ENCODE peak calls at places on chromosomes 6 and 20, in ten cellular contexts. L is B cell; Y is NCI-H2081 treated with DMSO at 0.1 percent for 48 hours; K is effector CD4-positive, alpha-beta T cell; B is PC-3; G is AG20443; S is body of pancreas; A is HS-5; D is DMS153; N is ovary. C is an unnamed sample.

GRCh38 chr20:18052856-18053255 is 4.9 kb downstream of the OVOL2 start:
- DNase-seq in L (no peak), Y (no peak), K (no peak), B (no peak), G (no peak), S (no peak), A (no peak), D (no peak), N (no peak), C (no peak)

GRCh38 chr6:120735641-120736040 is 598.6 kb downstream of the TBC1D32 start:
- DNase-seq in L (no peak), Y (no peak), K (no peak), B (no peak), G (no peak), S (no peak), A (peak), D (no peak), N (no peak), C (no peak)

GRCh38 chr6:144156991-144157390 is 6.7 kb downstream of the STX11 start:
- DNase-seq in L (no peak), Y (no peak), K (no peak), B (no peak), G (no peak), S (no peak), A (no peak), D (no peak), N (no peak), C (no peak)

GRCh38 chr6:38697846-38698245 is 5.1 kb downstream of the GLO1 start:
- DNase-seq in L (no peak), Y (no peak), K (no peak), B (no peak), G (no peak), S (no peak), A (no peak), D (no peak), N (no peak), C (no peak)

GRCh38 chr6:112879920-112880413 is 532.8 kb downstream of the RFPL4B start:
- DNase-seq in L (peak), Y (no peak), K (peak), B (no peak), G (no peak), S (peak), A (no peak), D (no peak), N (no peak), C (no peak)

GRCh38 chr20:32645134-32645533 is 28.6 kb downstream of the C20orf203 start:
- DNase-seq in L (no peak), Y (no peak), K (no peak), B (no peak), G (no peak), S (peak), A (no peak), D (no peak), N (no peak), C (no peak)

GRCh38 chr6:51855310-51856082 is 231.9 kb downstream of the PKHD1 start:
- DNase-seq in L (no peak), Y (no peak), K (no peak), B (peak), G (peak), S (peak), A (peak), D (peak), N (no peak), C (peak)

GRCh38 chr6:24225838-24226237 is 99.8 kb downstream of the NRSN1 start:
- DNase-seq in L (no peak), Y (no peak), K (no peak), B (no peak), G (no peak), S (no peak), A (no peak), D (no peak), N (no peak), C (no peak)

GRCh38 chr6:36934868-36935267 is 19.7 kb upstream of the PI16 start:
- DNase-seq in L (no peak), Y (no peak), K (no peak), B (no peak), G (no peak), S (no peak), A (no peak), D (no peak), N (no peak), C (no peak)

GRCh38 chr6:103122766-103123601 is 1729.5 kb downstream of the GRIK2 start:
- DNase-seq in L (no peak), Y (peak), K (no peak), B (peak), G (peak), S (peak), A (peak), D (peak), N (no peak), C (no peak)

GRCh38 chr6:3229566-3230274 is 2.3 kb upstream of the TUBB2B start:
- DNase-seq in L (peak), Y (peak), K (no peak), B (no peak), G (no peak), S (no peak), A (no peak), D (peak), N (no peak), C (no peak)

GRCh38 chr6:43226192-43226851 is 3.0 kb downstream of the DNPH1 start:
- DNase-seq in L (no peak), Y (no peak), K (no peak), B (no peak), G (no peak), S (no peak), A (no peak), D (no peak), N (no peak), C (no peak)

GRCh38 chr20:47267621-47268020 is 88.9 kb downstream of the ZMYND8 start:
- DNase-seq in L (no peak), Y (no peak), K (no peak), B (no peak), G (no peak), S (no peak), A (no peak), D (no peak), N (no peak), C (no peak)

GRCh38 chr6:7649037-7649810 is 59.2 kb downstream of the SNRNP48 start:
- DNase-seq in L (no peak), Y (no peak), K (no peak), B (no peak), G (no peak), S (no peak), A (no peak), D (no peak), N (no peak), C (no peak)

GRCh38 chr6:35719830-35720733 is 16.8 kb upstream of the ARMC12 start:
- DNase-seq in L (peak), Y (no peak), K (no peak), B (no peak), G (no peak), S (no peak), A (no peak), D (no peak), N (peak), C (no peak)

GRCh38 chr6:16578695-16579094 is 182.6 kb downstream of the ATXN1 start:
- DNase-seq in L (no peak), Y (no peak), K (no peak), B (no peak), G (no peak), S (no peak), A (no peak), D (no peak), N (no peak), C (no peak)

GRCh38 chr6:136710877-136711552 is 81.3 kb downstream of the MAP3K5 start:
- DNase-seq in L (no peak), Y (no peak), K (no peak), B (no peak), G (no peak), S (no peak), A (no peak), D (no peak), N (no peak), C (no peak)

GRCh38 chr20:57289401-57290177 is 23.1 kb upstream of the BMP7 start:
- DNase-seq in L (no peak), Y (no peak), K (no peak), B (no peak), G (no peak), S (no peak), A (no peak), D (no peak), N (no peak), C (no peak)

GRCh38 chr6:149004664-149005063 is 257.8 kb downstream of the UST start:
- DNase-seq in L (no peak), Y (no peak), K (no peak), B (no peak), G (no peak), S (no peak), A (no peak), D (no peak), N (no peak), C (no peak)

GRCh38 chr6:144064402-144064830 is 31.0 kb downstream of the SF3B5 start:
- DNase-seq in L (peak), Y (no peak), K (peak), B (no peak), G (peak), S (peak), A (no peak), D (no peak), N (peak), C (no peak)

GRCh38 chr20:6026051-6026450 is 27.8 kb downstream of the LRRN4 start:
- DNase-seq in L (no peak), Y (no peak), K (no peak), B (peak), G (no peak), S (no peak), A (no peak), D (no peak), N (no peak), C (no peak)